ENCODE peak calls at places on chromosomes 13 and 19, in seven cellular contexts. C is HFFc6; E is fibroblast of the conjunctiva; O is stimulated activated CD4-positive, alpha-beta T cell treated with anti-CD3 and anti-CD28 coated beads, Interleukin-2, amount 100 ng/mL, for 48 hours; B is NCI-H2227 treated with DMSO at 0.1 percent for 48 hours; P is AG08395; X is SHP77 treated with DMSO at 0.1 percent for 48 hours. J is an unnamed sample.

GRCh38 chr13:83153833-83154232 is 728.4 kb downstream of the SLITRK1 start:
- DNase-seq in C (no peak), E (no peak), O (no peak), B (no peak), P (no peak), X (peak; percentile 50), J (no peak)

GRCh38 chr13:49060698-49061387 is 85.1 kb downstream of the FNDC3A start:
- DNase-seq in C (peak; percentile 52), E (no peak), O (no peak), B (no peak), P (no peak), X (no peak), J (no peak)

GRCh38 chr19:32859591-32859990 is 10.0 kb downstream of the SLC7A9 start:
- DNase-seq in C (no peak), E (no peak), O (no peak), B (no peak), P (no peak), X (no peak), J (no peak)

GRCh38 chr13:20702945-20703784 is at the start of gene IL17D:
- DNase-seq in C (no peak), E (no peak), O (peak; percentile 28), B (no peak), P (peak; percentile 22), X (no peak), J (peak; percentile 68)

GRCh38 chr19:11179716-11180297 is 17.5 kb downstream of the KANK2 start:
- DNase-seq in C (no peak), E (no peak), O (no peak), B (no peak), P (no peak), X (no peak), J (no peak)

GRCh38 chr19:31054430-31054829 is 294.8 kb downstream of the TSHZ3 start:
- DNase-seq in C (peak; percentile 67), E (peak; percentile 43), O (peak; percentile 10), B (no peak), P (peak; percentile 67), X (no peak), J (no peak)

GRCh38 chr19:49338023-49338677 is 2.9 kb downstream of the CD37 start:
- DNase-seq in C (no peak), E (no peak), O (no peak), B (no peak), P (no peak), X (no peak), J (no peak)

GRCh38 chr19:4064073-4064550 is 2.6 kb downstream of the ZBTB7A start:
- DNase-seq in C (no peak), E (no peak), O (no peak), B (no peak), P (no peak), X (no peak), J (no peak)

GRCh38 chr13:22498006-22498405 is 682.8 kb upstream of the SGCG start:
- DNase-seq in C (no peak), E (no peak), O (no peak), B (no peak), P (no peak), X (no peak), J (no peak)

GRCh38 chr19:2702170-2703076 is at the start of gene GNG7:
- DNase-seq in C (peak; percentile 21), E (peak; percentile 63), O (peak; percentile 98), B (peak; percentile 70), P (peak; percentile 98), X (peak; percentile 9), J (peak; percentile 99)

GRCh38 chr13:108365255-108365654 is 95.7 kb downstream of the TNFSF13B start:
- DNase-seq in C (no peak), E (no peak), O (no peak), B (no peak), P (no peak), X (no peak), J (no peak)

GRCh38 chr13:69857188-69857821 is 250.3 kb upstream of the ATXN8OS start:
- DNase-seq in C (peak; percentile 13), E (peak; percentile 1), O (no peak), B (peak; percentile 30), P (peak; percentile 2), X (peak; percentile 43), J (no peak)

GRCh38 chr19:52086481-52086880 is 9.1 kb downstream of the ZNF841 start:
- DNase-seq in C (peak; percentile 11), E (no peak), O (no peak), B (no peak), P (peak; percentile 5), X (no peak), J (no peak)

GRCh38 chr13:76638882-76639281 is 247.3 kb downstream of the KCTD12 start:
- DNase-seq in C (peak; percentile 16), E (no peak), O (no peak), B (no peak), P (peak; percentile 23), X (no peak), J (no peak)

GRCh38 chr13:52744842-52745241 is 5.2 kb upstream of the CNMD start:
- DNase-seq in C (no peak), E (no peak), O (no peak), B (no peak), P (no peak), X (peak; percentile 42), J (no peak)

GRCh38 chr19:17183858-17184271 is 31.3 kb upstream of the USE1 start:
- DNase-seq in C (no peak), E (no peak), O (peak; percentile 9), B (no peak), P (no peak), X (no peak), J (no peak)

GRCh38 chr13:113364371-113364932 is 522 bp upstream of the GRTP1 start:
- DNase-seq in C (no peak), E (no peak), O (no peak), B (peak; percentile 31), P (peak; percentile 31), X (no peak), J (no peak)

GRCh38 chr19:15871570-15871969 is 26.3 kb downstream of the CYP4F2 start:
- DNase-seq in C (no peak), E (no peak), O (peak; percentile 3), B (no peak), P (no peak), X (peak; percentile 18), J (no peak)

GRCh38 chr13:39892731-39893293 is 237.3 kb downstream of the COG6 start:
- DNase-seq in C (no peak), E (peak; percentile 17), O (no peak), B (no peak), P (peak; percentile 10), X (no peak), J (no peak)

GRCh38 chr13:30157616-30157993 is 149.7 kb downstream of the KATNAL1 start:
- DNase-seq in C (no peak), E (no peak), O (no peak), B (no peak), P (no peak), X (no peak), J (no peak)

GRCh38 chr13:46858163-46858562 is 38.7 kb downstream of the HTR2A start:
- DNase-seq in C (no peak), E (no peak), O (no peak), B (no peak), P (no peak), X (no peak), J (no peak)

GRCh38 chr19:15979293-15979692 is 30.5 kb downstream of the OR10H4 start:
- DNase-seq in C (no peak), E (no peak), O (no peak), B (no peak), P (no peak), X (no peak), J (no peak)

GRCh38 chr19:50292216-50292827 is 36.9 kb downstream of the KCNC3 start:
- DNase-seq in C (no peak), E (no peak), O (no peak), B (no peak), P (no peak), X (no peak), J (no peak)

GRCh38 chr19:41521860-41522555 is 54.0 kb upstream of the CEACAM21 start:
- DNase-seq in C (no peak), E (no peak), O (no peak), B (no peak), P (no peak), X (no peak), J (no peak)

GRCh38 chr13:35630551-35631275 is 154.2 kb upstream of the MAB21L1 start:
- DNase-seq in C (peak; percentile 55), E (peak; percentile 51), O (no peak), B (peak; percentile 50), P (peak; percentile 61), X (no peak), J (peak; percentile 10)

GRCh38 chr19:47538812-47539211 is 23.9 kb upstream of the NAPA start:
- DNase-seq in C (no peak), E (no peak), O (no peak), B (no peak), P (no peak), X (no peak), J (no peak)

GRCh38 chr13:72221276-72221962 is 354.4 kb upstream of the DACH1 start:
- DNase-seq in C (no peak), E (no peak), O (no peak), B (no peak), P (peak; percentile 3), X (peak; percentile 20), J (peak; percentile 5)

GRCh38 chr13:110641055-110642015 is 26.0 kb downstream of the NAXD start:
- DNase-seq in C (no peak), E (no peak), O (no peak), B (no peak), P (no peak), X (peak; percentile 63), J (no peak)

GRCh38 chr19:12737666-12738351 is 512 bp downstream of the GET3 start:
- DNase-seq in C (no peak), E (no peak), O (no peak), B (no peak), P (no peak), X (no peak), J (no peak)

GRCh38 chr19:19257836-19258588 is 15.1 kb downstream of the TM6SF2 start:
- DNase-seq in C (no peak), E (no peak), O (no peak), B (no peak), P (no peak), X (no peak), J (no peak)

GRCh38 chr13:32323912-32324311 is 8.6 kb downstream of the BRCA2 start:
- DNase-seq in C (peak; percentile 78), E (peak; percentile 40), O (no peak), B (no peak), P (peak; percentile 84), X (no peak), J (no peak)

J was measured in HuH-7.5.